ENCODE peak calls at places on chromosome 1, in six cellular contexts. X is GM10248; B is activated CD4-positive, CD25-positive, alpha-beta regulatory T cell; U is psoas muscle; Y is IMR-90; I is C1 segment of cervical spinal cord. F is an unnamed sample.

GRCh38 chr1:85495556-85495955 is 30.6 kb upstream of the DDAH1 start:
- DNase-seq in X (no peak), B (no peak), U (peak; percentile 49), Y (peak; percentile 70), I (no peak), F (no peak)

GRCh38 chr1:11318982-11319381 is 46.0 kb downstream of the UBIAD1 start:
- DNase-seq in X (no peak), B (no peak), U (no peak), Y (no peak), I (no peak), F (no peak)

GRCh38 chr1:71046891-71047634 is 553 bp downstream of the PTGER3 start:
- DNase-seq in X (peak; percentile 26), B (no peak), U (peak; percentile 54), Y (no peak), I (no peak), F (no peak)

GRCh38 chr1:94327001-94327685 is 89.8 kb upstream of the ARHGAP29 start:
- DNase-seq in X (no peak), B (no peak), U (peak; percentile 73), Y (peak; percentile 41), I (no peak), F (no peak)

GRCh38 chr1:110085666-110086065 is 15.2 kb upstream of the ALX3 start:
- DNase-seq in X (no peak), B (no peak), U (peak; percentile 11), Y (no peak), I (no peak), F (no peak)

GRCh38 chr1:226579781-226580323 is 31.3 kb downstream of the STUM start:
- DNase-seq in X (no peak), B (no peak), U (peak; percentile 17), Y (no peak), I (no peak), F (no peak)

GRCh38 chr1:119613769-119614358 is 34.2 kb downstream of the ZNF697 start:
- DNase-seq in X (peak; percentile 67), B (peak; percentile 20), U (peak; percentile 89), Y (peak; percentile 83), I (peak; percentile 34), F (no peak)

GRCh38 chr1:216223521-216223920 is 199.7 kb downstream of the USH2A start:
- DNase-seq in X (no peak), B (no peak), U (peak; percentile 36), Y (peak; percentile 3), I (no peak), F (no peak)

GRCh38 chr1:2384130-2384860 is 7.1 kb downstream of the MORN1 start:
- DNase-seq in X (no peak), B (no peak), U (peak; percentile 28), Y (no peak), I (peak; percentile 74), F (no peak)

GRCh38 chr1:3275471-3276340 is 178.8 kb upstream of the ARHGEF16 start:
- DNase-seq in X (no peak), B (no peak), U (no peak), Y (peak; percentile 1), I (no peak), F (no peak)

GRCh38 chr1:173562813-173563212 is 40.1 kb downstream of the SLC9C2 start:
- DNase-seq in X (no peak), B (no peak), U (no peak), Y (no peak), I (no peak), F (no peak)

GRCh38 chr1:109113787-109114568 is at the start of gene ELAPOR1:
- DNase-seq in X (peak; percentile 76), B (peak; percentile 40), U (peak; percentile 61), Y (peak; percentile 19), I (peak; percentile 86), F (peak; percentile 87)

GRCh38 chr1:8122477-8123407 is 96.6 kb upstream of the ERRFI1 start:
- DNase-seq in X (no peak), B (no peak), U (no peak), Y (peak; percentile 85), I (no peak), F (no peak)

GRCh38 chr1:2594001-2594640 is 7.5 kb downstream of the PRXL2B start:
- DNase-seq in X (no peak), B (no peak), U (peak; percentile 62), Y (no peak), I (no peak), F (no peak)

GRCh38 chr1:173038875-173039554 is 11.7 kb downstream of the TNFSF18 start:
- DNase-seq in X (no peak), B (no peak), U (no peak), Y (no peak), I (no peak), F (no peak)

GRCh38 chr1:41615981-41616380 is 131.5 kb upstream of the EDN2 start:
- DNase-seq in X (no peak), B (no peak), U (no peak), Y (no peak), I (no peak), F (no peak)